ENCODE peak calls at places on chromosomes 13 and 19, in four cellular contexts. One of them, this sample, is unnamed. For H3K36me3, the result is how much of the 10 kb centered on the place peaks cover.

GRCh38 chr13:51518847-51519246 is 65.4 kb upstream of the WDFY2 start:
- DNase-seq in mesenchymal stem cell: no peak
- DNase-seq in endothelial cell of umbilical vein: no peak
- DNase-seq in neuronal stem cell: no peak
- DNase-seq in this sample: peak

GRCh38 chr19:2254052-2254872 is 2.0 kb downstream of the JSRP1 start:
- DNase-seq in mesenchymal stem cell: peak
- DNase-seq in endothelial cell of umbilical vein: peak
- DNase-seq in neuronal stem cell: peak
- DNase-seq in this sample: no peak

GRCh38 chr19:54430306-54431254 is 15.3 kb downstream of the TTYH1 start:
- DNase-seq in mesenchymal stem cell: peak
- DNase-seq in endothelial cell of umbilical vein: peak
- DNase-seq in neuronal stem cell: no peak
- DNase-seq in this sample: peak

GRCh38 chr13:68099616-68100015 is 869.5 kb upstream of the PCDH9 start:
- DNase-seq in mesenchymal stem cell: peak
- DNase-seq in endothelial cell of umbilical vein: no peak
- DNase-seq in neuronal stem cell: no peak
- DNase-seq in this sample: peak

GRCh38 chr13:104057851-104058250 is 991.6 kb upstream of the SLC10A2 start:
- DNase-seq in mesenchymal stem cell: peak
- DNase-seq in endothelial cell of umbilical vein: peak
- DNase-seq in neuronal stem cell: no peak
- DNase-seq in this sample: no peak

GRCh38 chr13:72204291-72204690 is 337.3 kb upstream of the DACH1 start:
- DNase-seq in mesenchymal stem cell: no peak
- DNase-seq in endothelial cell of umbilical vein: no peak
- DNase-seq in neuronal stem cell: no peak
- DNase-seq in this sample: peak

GRCh38 chr13:106570354-106570822 is 2.5 kb upstream of the ARGLU1 start:
- DNase-seq in mesenchymal stem cell: peak
- DNase-seq in endothelial cell of umbilical vein: peak
- DNase-seq in neuronal stem cell: peak
- DNase-seq in this sample: peak

GRCh38 chr19:42057856-42058255 is 12.2 kb downstream of the GRIK5 start:
- DNase-seq in mesenchymal stem cell: no peak
- DNase-seq in endothelial cell of umbilical vein: no peak
- DNase-seq in neuronal stem cell: no peak
- DNase-seq in this sample: no peak

GRCh38 chr19:37594982-37595382 is 306 bp downstream of the ZNF540 start:
- DNase-seq in mesenchymal stem cell: no peak
- DNase-seq in endothelial cell of umbilical vein: no peak
- DNase-seq in neuronal stem cell: no peak
- DNase-seq in this sample: peak

GRCh38 chr19:43589277-43589676 is 6.7 kb downstream of the IRGQ start:
- DNase-seq in mesenchymal stem cell: no peak
- DNase-seq in endothelial cell of umbilical vein: no peak
- DNase-seq in neuronal stem cell: no peak
- DNase-seq in this sample: no peak
- H3K36me3 ChIP-seq in mesenchymal stem cell: half or more
- H3K36me3 ChIP-seq in endothelial cell of umbilical vein: under half
- H3K36me3 ChIP-seq in neuronal stem cell: half or more
- H3K36me3 ChIP-seq in this sample: under half

DNA sequence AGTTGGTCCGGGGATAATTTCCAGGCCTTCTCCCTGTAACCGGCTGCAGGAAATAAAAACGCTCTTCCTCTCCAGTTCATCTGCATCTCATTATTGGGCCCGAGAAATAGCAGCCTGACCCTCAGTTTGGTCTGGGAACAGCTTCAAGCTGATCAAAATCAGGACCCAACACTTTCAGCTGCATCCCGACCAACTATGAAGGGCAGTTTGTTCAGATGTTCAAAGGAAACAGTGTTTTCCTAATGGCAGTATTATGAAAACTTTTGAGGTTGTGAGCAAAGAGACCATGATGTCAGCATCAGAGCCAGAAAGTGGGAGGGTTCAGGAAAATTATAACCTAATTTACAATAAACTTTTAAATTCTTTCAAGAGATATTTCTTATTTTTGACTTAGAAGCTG is 35.7 kb downstream of the STK24 start:
- DNase-seq in mesenchymal stem cell: no peak
- DNase-seq in endothelial cell of umbilical vein: peak
- DNase-seq in neuronal stem cell: no peak
- DNase-seq in this sample: no peak
- H3K27ac ChIP-seq in mesenchymal stem cell: no peak
- H3K27ac ChIP-seq in endothelial cell of umbilical vein: no peak
- H3K27ac ChIP-seq in neuronal stem cell: no peak
- H3K27ac ChIP-seq in this sample: no peak

DNA sequence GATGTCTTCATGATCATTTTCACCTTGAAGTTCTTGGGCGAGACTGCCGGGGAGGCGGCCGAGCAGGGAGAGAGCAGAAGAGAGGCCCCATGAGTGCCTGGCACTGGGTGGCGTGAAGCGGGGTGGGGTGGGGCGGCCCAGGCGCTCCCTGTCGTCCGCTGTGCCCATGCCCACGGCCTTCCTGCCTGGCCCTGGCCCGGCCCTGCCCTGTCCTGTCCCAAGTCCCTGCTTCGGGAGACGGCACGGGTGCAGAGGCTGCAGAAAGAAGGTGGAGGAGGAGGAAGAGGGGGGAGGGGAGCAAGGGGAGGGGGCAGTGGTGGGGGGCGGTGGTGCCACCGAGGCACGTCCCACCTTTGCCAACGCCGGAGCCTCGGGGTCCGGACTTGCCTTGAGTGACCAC is 118.4 kb downstream of the PTPRS start:
- DNase-seq in mesenchymal stem cell: no peak
- DNase-seq in endothelial cell of umbilical vein: no peak
- DNase-seq in neuronal stem cell: no peak
- DNase-seq in this sample: no peak
- H3K36me3 ChIP-seq in mesenchymal stem cell: half or more
- H3K36me3 ChIP-seq in endothelial cell of umbilical vein: under half
- H3K36me3 ChIP-seq in neuronal stem cell: half or more
- H3K36me3 ChIP-seq in this sample: under half

GRCh38 chr19:3396881-3397265 is 30.5 kb downstream of the NFIC start:
- DNase-seq in mesenchymal stem cell: no peak
- DNase-seq in endothelial cell of umbilical vein: no peak
- DNase-seq in neuronal stem cell: no peak
- DNase-seq in this sample: no peak
- H3K27ac ChIP-seq in mesenchymal stem cell: no peak
- H3K27ac ChIP-seq in endothelial cell of umbilical vein: no peak
- H3K27ac ChIP-seq in neuronal stem cell: no peak
- H3K27ac ChIP-seq in this sample: no peak

DNA sequence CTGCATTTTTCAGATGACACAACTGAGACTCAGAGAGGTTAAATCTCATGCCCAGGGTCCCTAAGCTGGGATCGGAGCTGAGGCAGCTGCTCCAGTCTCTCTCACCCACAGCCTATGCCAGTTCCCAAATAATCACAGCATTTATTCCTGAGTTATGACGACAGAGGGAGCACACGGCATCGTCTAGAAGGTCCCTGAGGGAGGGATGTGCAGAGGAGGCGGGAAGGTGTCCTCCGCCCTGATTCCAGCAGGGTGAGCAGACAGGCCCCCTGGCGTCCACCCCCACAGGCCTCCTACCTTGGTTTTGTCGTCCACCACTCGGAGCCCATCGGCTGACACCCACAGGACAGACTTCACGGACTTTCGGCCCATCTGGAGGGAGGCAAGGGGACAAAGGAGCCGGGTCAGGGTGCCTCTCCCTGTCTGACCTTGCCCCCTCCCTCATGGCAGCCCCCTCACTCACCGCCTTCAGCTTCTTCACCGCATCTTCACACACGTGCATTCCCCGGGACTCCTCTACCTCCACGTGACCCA is 8.0 kb downstream of the NUMBL start:
- DNase-seq in mesenchymal stem cell: no peak
- DNase-seq in endothelial cell of umbilical vein: no peak
- DNase-seq in neuronal stem cell: no peak
- DNase-seq in this sample: no peak
- H3K36me3 ChIP-seq in mesenchymal stem cell: half or more
- H3K36me3 ChIP-seq in endothelial cell of umbilical vein: under half
- H3K36me3 ChIP-seq in neuronal stem cell: half or more
- H3K36me3 ChIP-seq in this sample: half or more

GRCh38 chr13:110265682-110266430 is 41.1 kb downstream of the COL4A1 start:
- DNase-seq in mesenchymal stem cell: no peak
- DNase-seq in endothelial cell of umbilical vein: peak
- DNase-seq in neuronal stem cell: no peak
- DNase-seq in this sample: no peak
- H3K27ac ChIP-seq in mesenchymal stem cell: no peak
- H3K27ac ChIP-seq in endothelial cell of umbilical vein: peak
- H3K27ac ChIP-seq in neuronal stem cell: peak
- H3K27ac ChIP-seq in this sample: peak

GRCh38 chr19:4094291-4094690 is 27.6 kb upstream of the ZBTB7A start:
- DNase-seq in mesenchymal stem cell: no peak
- DNase-seq in endothelial cell of umbilical vein: no peak
- DNase-seq in neuronal stem cell: no peak
- DNase-seq in this sample: no peak
- H3K36me3 ChIP-seq in mesenchymal stem cell: half or more
- H3K36me3 ChIP-seq in endothelial cell of umbilical vein: under half
- H3K36me3 ChIP-seq in neuronal stem cell: half or more
- H3K36me3 ChIP-seq in this sample: half or more